ENCODE peak calls at places on chromosomes 3 and 15, in five cellular contexts. One of them, this sample, is unnamed.

GRCh38 chr15:84671211-84671610 is 13.2 kb upstream of the NMB start:
- DNase-seq in endodermal cell: no peak
- DNase-seq in AG04449: peak
- DNase-seq in left ventricle myocardium inferior: no peak
- DNase-seq in AG10803: peak
- DNase-seq in this sample: peak

GRCh38 chr15:101167791-101168462 is 83.9 kb downstream of the CHSY1 start:
- DNase-seq in endodermal cell: no peak
- DNase-seq in AG04449: no peak
- DNase-seq in left ventricle myocardium inferior: peak
- DNase-seq in AG10803: peak
- DNase-seq in this sample: peak

GRCh38 chr15:63044077-63044644 is 1.6 kb downstream of the TPM1 start:
- DNase-seq in endodermal cell: no peak
- DNase-seq in AG04449: no peak
- DNase-seq in left ventricle myocardium inferior: no peak
- DNase-seq in AG10803: no peak
- DNase-seq in this sample: no peak

GRCh38 chr15:74635228-74635627 is 19.6 kb downstream of the CLK3 start:
- DNase-seq in endodermal cell: peak
- DNase-seq in AG04449: no peak
- DNase-seq in left ventricle myocardium inferior: peak
- DNase-seq in AG10803: peak
- DNase-seq in this sample: peak

GRCh38 chr15:31487811-31488436 is 161.3 kb downstream of the KLF13 start:
- DNase-seq in endodermal cell: peak
- DNase-seq in AG04449: no peak
- DNase-seq in left ventricle myocardium inferior: no peak
- DNase-seq in AG10803: peak
- DNase-seq in this sample: peak

GRCh38 chr3:22759636-22760310 is 443.4 kb upstream of the UBE2E2 start:
- DNase-seq in endodermal cell: no peak
- DNase-seq in AG04449: no peak
- DNase-seq in left ventricle myocardium inferior: no peak
- DNase-seq in AG10803: no peak
- DNase-seq in this sample: no peak

GRCh38 chr3:155241559-155241958 is 51.9 kb downstream of the STRIT1 start:
- DNase-seq in endodermal cell: no peak
- DNase-seq in AG04449: no peak
- DNase-seq in left ventricle myocardium inferior: no peak
- DNase-seq in AG10803: peak
- DNase-seq in this sample: peak

GRCh38 chr15:69141286-69141701 is 19.1 kb upstream of the GLCE start:
- DNase-seq in endodermal cell: peak
- DNase-seq in AG04449: no peak
- DNase-seq in left ventricle myocardium inferior: no peak
- DNase-seq in AG10803: no peak
- DNase-seq in this sample: no peak

GRCh38 chr3:65443739-65444447 is 594.8 kb downstream of the MAGI1 start:
- DNase-seq in endodermal cell: no peak
- DNase-seq in AG04449: no peak
- DNase-seq in left ventricle myocardium inferior: no peak
- DNase-seq in AG10803: no peak
- DNase-seq in this sample: no peak

GRCh38 chr3:129624347-129625070 is 18.0 kb upstream of the PLXND1 start:
- DNase-seq in endodermal cell: peak
- DNase-seq in AG04449: no peak
- DNase-seq in left ventricle myocardium inferior: peak
- DNase-seq in AG10803: peak
- DNase-seq in this sample: peak

GRCh38 chr3:178195824-178196223 is 340.4 kb upstream of the KCNMB2 start:
- DNase-seq in endodermal cell: no peak
- DNase-seq in AG04449: no peak
- DNase-seq in left ventricle myocardium inferior: no peak
- DNase-seq in AG10803: peak
- DNase-seq in this sample: peak

GRCh38 chr15:41603941-41604660 is 45.1 kb downstream of the TYRO3 start:
- DNase-seq in endodermal cell: peak
- DNase-seq in AG04449: peak
- DNase-seq in left ventricle myocardium inferior: peak
- DNase-seq in AG10803: peak
- DNase-seq in this sample: peak

GRCh38 chr3:482479-482878 is 285.9 kb downstream of the CHL1 start:
- DNase-seq in endodermal cell: no peak
- DNase-seq in AG04449: no peak
- DNase-seq in left ventricle myocardium inferior: no peak
- DNase-seq in AG10803: no peak
- DNase-seq in this sample: no peak

GRCh38 chr3:4693620-4694019 is 200.5 kb downstream of the ITPR1 start:
- DNase-seq in endodermal cell: peak
- DNase-seq in AG04449: no peak
- DNase-seq in left ventricle myocardium inferior: no peak
- DNase-seq in AG10803: no peak
- DNase-seq in this sample: no peak

GRCh38 chr15:62348528-62349087 is 183.5 kb upstream of the C2CD4B start:
- DNase-seq in endodermal cell: no peak
- DNase-seq in AG04449: no peak
- DNase-seq in left ventricle myocardium inferior: no peak
- DNase-seq in AG10803: no peak
- DNase-seq in this sample: no peak

GRCh38 chr15:62112616-62113593 is 46.1 kb downstream of the C2CD4A start:
- DNase-seq in endodermal cell: no peak
- DNase-seq in AG04449: peak
- DNase-seq in left ventricle myocardium inferior: no peak
- DNase-seq in AG10803: peak
- DNase-seq in this sample: peak

GRCh38 chr3:129938140-129938930 is 36.2 kb upstream of the TRH start:
- DNase-seq in endodermal cell: no peak
- DNase-seq in AG04449: no peak
- DNase-seq in left ventricle myocardium inferior: no peak
- DNase-seq in AG10803: no peak
- DNase-seq in this sample: no peak

GRCh38 chr3:65963787-65964707 is 74.7 kb downstream of the MAGI1 start:
- DNase-seq in endodermal cell: no peak
- DNase-seq in AG04449: peak
- DNase-seq in left ventricle myocardium inferior: no peak
- DNase-seq in AG10803: peak
- DNase-seq in this sample: peak

GRCh38 chr15:69415381-69415780 is 1.2 kb downstream of the KIF23 start:
- DNase-seq in endodermal cell: no peak
- DNase-seq in AG04449: no peak
- DNase-seq in left ventricle myocardium inferior: no peak
- DNase-seq in AG10803: peak
- DNase-seq in this sample: peak

GRCh38 chr3:95615592-95616310 is 1198.6 kb upstream of the EPHA6 start:
- DNase-seq in endodermal cell: no peak
- DNase-seq in AG04449: no peak
- DNase-seq in left ventricle myocardium inferior: no peak
- DNase-seq in AG10803: no peak
- DNase-seq in this sample: no peak

GRCh38 chr3:132773071-132773619 is 50.9 kb upstream of the NPHP3 start:
- DNase-seq in endodermal cell: no peak
- DNase-seq in AG04449: no peak
- DNase-seq in left ventricle myocardium inferior: no peak
- DNase-seq in AG10803: no peak
- DNase-seq in this sample: no peak

GRCh38 chr15:87369269-87369668 is 887.3 kb downstream of the NTRK3 start:
- DNase-seq in endodermal cell: no peak
- DNase-seq in AG04449: peak
- DNase-seq in left ventricle myocardium inferior: no peak
- DNase-seq in AG10803: peak
- DNase-seq in this sample: peak

GRCh38 chr15:68843425-68844311 is 23.0 kb upstream of the ANP32A start:
- DNase-seq in endodermal cell: peak
- DNase-seq in AG04449: no peak
- DNase-seq in left ventricle myocardium inferior: no peak
- DNase-seq in AG10803: no peak
- DNase-seq in this sample: peak

GRCh38 chr3:98291332-98291957 is 9.1 kb downstream of the OR5H2 start:
- DNase-seq in endodermal cell: no peak
- DNase-seq in AG04449: no peak
- DNase-seq in left ventricle myocardium inferior: no peak
- DNase-seq in AG10803: no peak
- DNase-seq in this sample: no peak

GRCh38 chr15:92077353-92078080 is 224.0 kb downstream of the SLCO3A1 start:
- DNase-seq in endodermal cell: peak
- DNase-seq in AG04449: no peak
- DNase-seq in left ventricle myocardium inferior: peak
- DNase-seq in AG10803: peak
- DNase-seq in this sample: peak

GRCh38 chr3:112121577-112122547 is 11.2 kb downstream of the GCSAM start:
- DNase-seq in endodermal cell: no peak
- DNase-seq in AG04449: no peak
- DNase-seq in left ventricle myocardium inferior: no peak
- DNase-seq in AG10803: no peak
- DNase-seq in this sample: no peak

GRCh38 chr15:88649753-88650551 is 11.1 kb downstream of the ISG20 start:
- DNase-seq in endodermal cell: no peak
- DNase-seq in AG04449: no peak
- DNase-seq in left ventricle myocardium inferior: no peak
- DNase-seq in AG10803: no peak
- DNase-seq in this sample: no peak

GRCh38 chr3:95705786-95706418 is 1108.5 kb upstream of the EPHA6 start:
- DNase-seq in endodermal cell: no peak
- DNase-seq in AG04449: no peak
- DNase-seq in left ventricle myocardium inferior: no peak
- DNase-seq in AG10803: no peak
- DNase-seq in this sample: peak

DNA sequence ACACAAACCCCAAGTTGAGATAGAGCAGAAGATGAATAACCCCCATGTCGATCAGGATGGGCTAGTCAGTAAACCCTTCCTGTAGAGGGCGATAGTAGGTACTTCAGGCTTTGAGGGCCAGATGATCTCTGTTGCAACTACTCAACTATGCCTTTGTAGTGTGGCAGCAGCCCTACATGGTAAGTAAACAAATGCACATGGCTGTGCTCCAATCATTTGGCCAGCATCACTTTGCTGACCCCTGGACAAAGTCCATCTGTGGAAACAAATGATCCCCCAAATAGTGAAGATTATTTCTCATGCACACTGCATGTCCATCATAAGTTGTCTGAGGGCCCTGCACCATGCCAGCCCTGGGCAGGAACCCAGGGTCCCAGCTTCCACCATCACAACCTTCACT is 402.2 kb upstream of the PROK2 start:
- DNase-seq in endodermal cell: no peak
- DNase-seq in AG04449: no peak
- DNase-seq in left ventricle myocardium inferior: no peak
- DNase-seq in AG10803: no peak
- DNase-seq in this sample: no peak
- TF ChIP-seq CTCF in endodermal cell: peak
- TF ChIP-seq CTCF in AG04449: no peak
- TF ChIP-seq CTCF in left ventricle myocardium inferior: no peak
- TF ChIP-seq CTCF in AG10803: peak
- TF ChIP-seq CTCF in this sample: no peak

DNA sequence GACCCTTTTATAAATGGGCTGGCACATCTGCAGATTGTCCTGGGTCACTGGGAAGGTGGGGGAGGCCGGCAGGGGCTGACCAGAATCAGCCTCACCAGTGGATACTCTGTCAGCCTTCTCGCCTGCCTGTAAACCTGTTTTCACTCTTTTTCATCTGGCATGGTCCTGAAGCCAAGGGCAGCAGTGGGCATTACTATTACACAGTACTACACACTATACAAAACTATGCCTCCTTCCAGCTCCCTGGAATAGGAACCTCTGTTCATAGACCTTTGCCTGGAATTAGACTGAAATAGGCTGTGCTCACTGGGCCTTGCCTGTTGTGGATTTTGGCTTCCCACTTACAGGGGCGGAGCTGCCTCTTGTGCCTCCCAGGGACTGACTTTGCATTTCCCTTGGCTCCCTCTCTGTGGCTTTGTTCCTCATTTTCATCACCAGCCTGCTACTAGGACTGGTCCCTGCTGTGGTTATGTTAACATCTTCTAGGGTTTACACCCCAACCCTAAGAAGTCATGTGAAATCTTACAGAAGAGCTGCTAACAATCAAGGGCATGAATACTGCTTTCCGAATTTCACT is 120.7 kb downstream of the FNDC3B start:
- DNase-seq in endodermal cell: peak
- DNase-seq in AG04449: no peak
- DNase-seq in left ventricle myocardium inferior: no peak
- DNase-seq in AG10803: peak
- DNase-seq in this sample: no peak
- H3K4me3 ChIP-seq in endodermal cell: no peak
- H3K4me3 ChIP-seq in AG04449: no peak
- H3K4me3 ChIP-seq in left ventricle myocardium inferior: no peak
- H3K4me3 ChIP-seq in AG10803: no peak
- H3K4me3 ChIP-seq in this sample: no peak

DNA sequence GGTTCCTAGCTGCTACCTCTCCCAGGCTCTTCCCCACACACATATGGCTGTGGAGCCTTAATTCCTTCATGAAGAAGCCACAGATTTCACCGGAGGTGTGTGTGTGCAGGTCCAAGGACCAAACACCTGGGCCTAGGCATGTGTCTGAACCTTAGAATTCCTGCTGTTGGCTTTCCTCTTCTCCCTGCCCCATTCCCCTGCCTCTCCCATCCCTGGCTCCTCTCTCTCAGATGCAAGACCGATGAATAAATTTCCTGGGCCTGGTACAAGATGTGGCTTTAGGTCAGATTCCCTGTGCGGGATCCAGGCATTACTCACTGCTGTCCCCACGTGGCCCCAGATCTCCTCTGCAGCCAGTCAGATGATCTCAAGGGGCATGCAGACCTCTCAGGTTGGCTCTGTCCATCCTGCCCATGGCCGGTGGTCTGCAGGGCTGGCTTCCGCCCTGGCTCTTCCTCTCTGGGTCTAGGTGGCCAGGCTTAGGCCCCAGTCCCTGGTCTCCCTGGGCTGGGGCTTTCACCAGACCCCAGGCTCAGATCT is 20.4 kb downstream of the CCR9 start:
- DNase-seq in endodermal cell: peak
- DNase-seq in AG04449: peak
- DNase-seq in left ventricle myocardium inferior: no peak
- DNase-seq in AG10803: peak
- DNase-seq in this sample: peak
- TF ChIP-seq CTCF in endodermal cell: peak
- TF ChIP-seq CTCF in AG04449: peak
- TF ChIP-seq CTCF in left ventricle myocardium inferior: peak
- TF ChIP-seq CTCF in AG10803: peak
- TF ChIP-seq CTCF in this sample: peak

DNA sequence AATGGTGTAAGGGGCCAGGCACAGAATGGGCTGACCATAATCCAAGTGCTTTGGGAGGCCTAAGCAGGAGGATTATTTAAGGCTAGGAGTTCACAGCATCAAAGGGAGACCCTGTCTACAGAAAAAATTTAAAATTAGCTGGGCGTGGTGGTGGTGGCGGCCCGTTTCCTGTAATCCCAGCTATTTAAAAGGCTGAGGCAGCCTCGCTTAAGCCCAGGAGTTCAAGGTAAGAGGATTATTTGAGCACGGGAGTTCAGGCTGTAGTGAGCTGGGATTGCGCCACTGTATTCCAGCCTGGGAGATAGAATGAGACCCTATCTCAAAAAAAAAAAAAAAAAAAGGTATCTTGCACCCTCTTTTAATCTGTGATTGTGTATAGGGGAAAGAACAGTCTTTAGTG is 1.9 kb downstream of the TMA7 start:
- DNase-seq in endodermal cell: no peak
- DNase-seq in AG04449: no peak
- DNase-seq in left ventricle myocardium inferior: no peak
- DNase-seq in AG10803: no peak
- DNase-seq in this sample: no peak
- H3K4me3 ChIP-seq in endodermal cell: peak
- H3K4me3 ChIP-seq in AG04449: peak
- H3K4me3 ChIP-seq in left ventricle myocardium inferior: peak
- H3K4me3 ChIP-seq in AG10803: peak
- H3K4me3 ChIP-seq in this sample: peak

GRCh38 chr3:123730816-123731215 is 146.0 kb upstream of the HACD2 start:
- DNase-seq in endodermal cell: no peak
- DNase-seq in AG04449: no peak
- DNase-seq in left ventricle myocardium inferior: no peak
- DNase-seq in AG10803: no peak
- DNase-seq in this sample: peak
- TF ChIP-seq CTCF in endodermal cell: no peak
- TF ChIP-seq CTCF in AG04449: no peak
- TF ChIP-seq CTCF in left ventricle myocardium inferior: no peak
- TF ChIP-seq CTCF in AG10803: no peak
- TF ChIP-seq CTCF in this sample: no peak

This sample was measured in fibroblast of villous mesenchyme.